ENCODE peak calls at places on chromosomes 6 and 20, in ten cellular contexts. W is neural crest cell; O is dermis blood vessel endothelial cell; C is COR-L47; D is activated T-cell treated with anti-CD3 and anti-CD28 coated beads, Interleukin-2, amount 50 U/mL, for 72 hours; Q is brain microvascular endothelial cell; X is ELR; R is ascending aorta; B is lower lobe of right lung; G is prostate gland. L is an unnamed sample.

GRCh38 chr6:43916924-43917877 is 147.2 kb downstream of the VEGFA start:
- DNase-seq in W (no peak), O (no peak), C (peak; percentile 46), D (no peak), Q (no peak), X (no peak), R (no peak), B (peak; percentile 53), G (no peak), L (no peak)

GRCh38 chr20:46975976-46976375 is 81.3 kb downstream of the EYA2 start:
- DNase-seq in W (no peak), O (no peak), C (no peak), D (no peak), Q (no peak), X (no peak), R (no peak), B (no peak), G (no peak), L (no peak)

GRCh38 chr6:108750801-108751200 is 97.4 kb upstream of the ARMC2 start:
- DNase-seq in W (no peak), O (no peak), C (no peak), D (no peak), Q (no peak), X (no peak), R (peak; percentile 35), B (no peak), G (no peak), L (no peak)

GRCh38 chr6:134822920-134823430 is 126.9 kb downstream of the ALDH8A1 start:
- DNase-seq in W (peak; percentile 54), O (peak; percentile 93), C (peak; percentile 56), D (peak; percentile 58), Q (peak; percentile 85), X (peak; percentile 92), R (no peak), B (peak; percentile 54), G (peak; percentile 63), L (peak; percentile 54)

GRCh38 chr6:28383235-28384142 is 16.1 kb downstream of the ZSCAN12 start:
- DNase-seq in W (peak; percentile 58), O (peak; percentile 94), C (peak; percentile 79), D (peak; percentile 50), Q (peak; percentile 90), X (peak; percentile 43), R (peak; percentile 89), B (peak; percentile 92), G (peak; percentile 76), L (peak; percentile 83)

GRCh38 chr6:97885844-97886243 is 602.8 kb upstream of the MMS22L start:
- DNase-seq in W (no peak), O (no peak), C (no peak), D (no peak), Q (no peak), X (no peak), R (no peak), B (no peak), G (no peak), L (no peak)

GRCh38 chr6:87407531-87407895 is 259 bp upstream of the CFAP206 start:
- DNase-seq in W (no peak), O (peak; percentile 47), C (peak; percentile 28), D (no peak), Q (peak; percentile 51), X (peak; percentile 59), R (no peak), B (no peak), G (peak; percentile 39), L (no peak)

GRCh38 chr6:108368431-108369030 is 73.7 kb downstream of the AFG1L start:
- DNase-seq in W (no peak), O (no peak), C (no peak), D (no peak), Q (no peak), X (no peak), R (no peak), B (no peak), G (no peak), L (no peak)

GRCh38 chr20:49595811-49596545 is 28.0 kb upstream of the PTGIS start:
- DNase-seq in W (no peak), O (peak; percentile 64), C (no peak), D (peak; percentile 88), Q (peak; percentile 64), X (peak; percentile 86), R (no peak), B (no peak), G (no peak), L (no peak)

GRCh38 chr20:55684578-55684977 is 320.7 kb downstream of the CBLN4 start:
- DNase-seq in W (no peak), O (no peak), C (no peak), D (no peak), Q (no peak), X (no peak), R (no peak), B (no peak), G (no peak), L (no peak)

GRCh38 chr6:69820438-69820837 is 23.6 kb upstream of the LMBRD1 start:
- DNase-seq in W (no peak), O (no peak), C (no peak), D (no peak), Q (no peak), X (no peak), R (no peak), B (no peak), G (no peak), L (no peak)

GRCh38 chr6:13708679-13709261 is 2.9 kb downstream of the RANBP9 start:
- DNase-seq in W (no peak), O (peak; percentile 49), C (no peak), D (no peak), Q (no peak), X (no peak), R (no peak), B (no peak), G (no peak), L (no peak)

GRCh38 chr6:113291751-113292445 is 565.2 kb upstream of the MARCKS start:
- DNase-seq in W (no peak), O (no peak), C (no peak), D (no peak), Q (no peak), X (no peak), R (no peak), B (no peak), G (no peak), L (no peak)

GRCh38 chr6:170159040-170159965 is 131.6 kb downstream of the DLL1 start:
- DNase-seq in W (no peak), O (no peak), C (no peak), D (no peak), Q (no peak), X (no peak), R (no peak), B (peak; percentile 46), G (no peak), L (no peak)

GRCh38 chr20:24727795-24728194 is 221.3 kb upstream of the CST7 start:
- DNase-seq in W (no peak), O (no peak), C (no peak), D (no peak), Q (no peak), X (no peak), R (no peak), B (no peak), G (no peak), L (no peak)

GRCh38 chr6:25250878-25251277 is 28.3 kb upstream of the CARMIL1 start:
- DNase-seq in W (no peak), O (no peak), C (no peak), D (peak; percentile 18), Q (peak; percentile 33), X (peak; percentile 23), R (no peak), B (no peak), G (no peak), L (no peak)

GRCh38 chr6:110285306-110286060 is 72.7 kb downstream of the METTL24 start:
- DNase-seq in W (no peak), O (no peak), C (no peak), D (no peak), Q (no peak), X (no peak), R (no peak), B (no peak), G (peak; percentile 7), L (no peak)

GRCh38 chr6:118768441-118768840 is 117.0 kb upstream of the CEP85L start:
- DNase-seq in W (no peak), O (no peak), C (no peak), D (no peak), Q (no peak), X (no peak), R (no peak), B (no peak), G (no peak), L (no peak)